ENCODE peak calls at places on chromosomes 13 and 19, in four cellular contexts. Y is K562, N is HepG2, A is GM12878. H is an unnamed sample.

GRCh38 chr13:27125357-27126282 is 46.0 kb downstream of the USP12 start:
- DNase-seq in Y (peak; percentile 67), N (peak; percentile 33), A (no peak), H (no peak)

GRCh38 chr19:53908933-53909415 is at the start of gene CACNG7:
- DNase-seq in Y (no peak), N (no peak), A (no peak), H (peak; percentile 43)

GRCh38 chr19:13831560-13832056 is 36.4 kb downstream of the ZSWIM4 start:
- DNase-seq in Y (no peak), N (no peak), A (no peak), H (peak; percentile 45)

GRCh38 chr19:46209051-46209450 is 20.5 kb upstream of the IGFL1 start:
- DNase-seq in Y (no peak), N (no peak), A (no peak), H (no peak)

GRCh38 chr19:50465986-50466771 is 10.1 kb upstream of the EMC10 start:
- DNase-seq in Y (peak; percentile 82), N (peak; percentile 34), A (no peak), H (peak; percentile 64)

GRCh38 chr13:20174656-20175405 is 14.0 kb upstream of the GJA3 start:
- DNase-seq in Y (peak; percentile 20), N (peak; percentile 26), A (peak; percentile 43), H (peak; percentile 84)

GRCh38 chr13:22061371-22061805 is 390.5 kb downstream of the FGF9 start:
- DNase-seq in Y (no peak), N (no peak), A (peak; percentile 51), H (no peak)

GRCh38 chr19:18023596-18024212 is 15.7 kb downstream of the ARRDC2 start:
- DNase-seq in Y (no peak), N (no peak), A (no peak), H (no peak)

GRCh38 chr13:79404985-79405384 is 1.1 kb downstream of the RBM26 start:
- DNase-seq in Y (peak; percentile 11), N (no peak), A (no peak), H (no peak)

GRCh38 chr13:20814224-20814910 is 40.6 kb upstream of the EEF1AKMT1 start:
- DNase-seq in Y (no peak), N (no peak), A (no peak), H (peak; percentile 18)

GRCh38 chr19:46250057-46250456 is 20.5 kb downstream of the IGFL1 start:
- DNase-seq in Y (no peak), N (no peak), A (no peak), H (no peak)

GRCh38 chr13:21079206-21079605 is 17.8 kb upstream of the LATS2 start:
- DNase-seq in Y (no peak), N (no peak), A (no peak), H (no peak)

GRCh38 chr19:1074512-1075283 is 7.7 kb downstream of the ARHGAP45 start:
- DNase-seq in Y (peak; percentile 97), N (no peak), A (no peak), H (peak; percentile 74)

GRCh38 chr19:1076046-1076386 is 9.0 kb downstream of the ARHGAP45 start:
- DNase-seq in Y (no peak), N (no peak), A (no peak), H (no peak)

GRCh38 chr19:1073956-1074511 is 7.1 kb downstream of the ARHGAP45 start:
- DNase-seq in Y (no peak), N (no peak), A (no peak), H (no peak)

GRCh38 chr19:1079566-1080111 is 12.7 kb downstream of the ARHGAP45 start:
- DNase-seq in Y (no peak), N (no peak), A (no peak), H (no peak)

DNA sequence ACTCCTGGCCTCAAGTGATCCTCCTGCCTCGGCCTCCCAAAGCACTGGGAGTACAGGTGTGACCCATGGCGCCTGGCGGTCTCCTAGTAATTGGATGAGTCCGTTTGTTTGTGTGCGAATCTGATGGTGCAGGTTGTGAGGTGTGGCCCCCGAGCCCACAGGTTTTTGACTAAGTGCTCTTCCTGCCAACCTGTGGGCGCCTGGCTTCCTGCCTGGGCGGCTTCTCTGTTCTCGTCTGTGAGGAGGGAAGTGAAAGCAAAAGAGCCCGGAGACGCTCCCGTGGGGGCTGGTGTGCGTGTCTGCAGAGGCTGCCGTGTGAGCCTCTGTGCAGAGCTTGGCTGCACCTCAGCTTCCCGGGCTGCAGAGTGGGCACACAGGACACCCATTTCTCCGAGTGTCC is 10.0 kb downstream of the ARHGAP45 start:
- DNase-seq in Y (no peak), N (no peak), A (peak; percentile 85), H (no peak)
- TF ChIP-seq CHD4 in Y (no peak), N (no peak), A (peak; percentile 47), H (no peak)

GRCh38 chr19:45150180-45150579 is 10.6 kb downstream of the NKPD1 start:
- DNase-seq in Y (no peak), N (no peak), A (no peak), H (no peak)
- TF ChIP-seq CHD4 in Y (no peak), N (no peak), A (no peak), H (no peak)

DNA sequence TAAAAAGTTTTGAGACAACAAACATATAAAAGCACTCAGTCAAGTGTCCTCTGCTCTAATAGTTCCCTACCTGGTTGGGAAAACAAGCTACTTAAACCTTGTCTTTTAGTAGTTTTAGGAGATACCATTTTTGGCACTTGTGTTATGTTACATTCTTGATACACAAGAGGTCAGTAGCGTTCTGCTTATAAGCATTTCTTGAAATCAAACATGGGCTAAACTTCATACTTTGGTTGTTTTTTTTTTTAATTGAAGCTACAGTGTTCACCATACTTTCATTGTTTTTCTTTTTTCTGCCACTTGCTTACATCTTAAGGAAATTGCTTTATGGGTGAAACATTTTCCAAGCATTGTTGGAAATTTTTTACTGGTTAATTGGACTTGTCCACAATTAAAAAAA is 12.9 kb downstream of the NHLRC3 start:
- DNase-seq in Y (no peak), N (peak; percentile 13), A (no peak), H (peak; percentile 42)
- TF ChIP-seq CHD4 in Y (no peak), N (no peak), A (no peak), H (no peak)

DNA sequence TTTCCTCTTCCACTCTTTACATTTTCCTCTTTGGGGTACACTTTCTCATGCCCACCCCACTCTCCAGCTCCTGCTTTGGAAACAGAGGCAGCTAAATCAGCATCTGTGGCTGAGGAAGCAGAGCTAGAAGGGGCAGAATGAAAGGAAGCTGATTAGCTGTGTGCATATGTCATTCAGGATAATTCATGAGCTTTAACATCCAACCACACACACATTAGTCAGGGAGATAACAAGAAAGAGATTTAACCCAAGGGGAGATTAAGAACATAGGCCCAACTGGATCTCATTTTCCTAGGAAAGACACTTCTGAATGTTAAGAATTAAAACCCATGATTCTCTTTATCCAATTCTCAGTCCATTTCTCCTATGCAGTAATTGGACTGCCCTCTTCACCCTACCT is 405.5 kb downstream of the TBC1D4 start:
- DNase-seq in Y (no peak), N (no peak), A (no peak), H (no peak)
- TF ChIP-seq CHD4 in Y (no peak), N (no peak), A (no peak), H (no peak)

GRCh38 chr13:100633461-100633860 is 41.1 kb downstream of the TMTC4 start:
- DNase-seq in Y (no peak), N (peak; percentile 6), A (no peak), H (peak; percentile 56)

GRCh38 chr13:100636004-100636403 is 38.6 kb downstream of the TMTC4 start:
- DNase-seq in Y (no peak), N (no peak), A (no peak), H (no peak)

GRCh38 chr13:100634686-100635085 is 39.9 kb downstream of the TMTC4 start:
- DNase-seq in Y (no peak), N (no peak), A (no peak), H (no peak)

GRCh38 chr13:100637380-100637779 is 37.2 kb downstream of the TMTC4 start:
- DNase-seq in Y (no peak), N (no peak), A (no peak), H (no peak)

DNA sequence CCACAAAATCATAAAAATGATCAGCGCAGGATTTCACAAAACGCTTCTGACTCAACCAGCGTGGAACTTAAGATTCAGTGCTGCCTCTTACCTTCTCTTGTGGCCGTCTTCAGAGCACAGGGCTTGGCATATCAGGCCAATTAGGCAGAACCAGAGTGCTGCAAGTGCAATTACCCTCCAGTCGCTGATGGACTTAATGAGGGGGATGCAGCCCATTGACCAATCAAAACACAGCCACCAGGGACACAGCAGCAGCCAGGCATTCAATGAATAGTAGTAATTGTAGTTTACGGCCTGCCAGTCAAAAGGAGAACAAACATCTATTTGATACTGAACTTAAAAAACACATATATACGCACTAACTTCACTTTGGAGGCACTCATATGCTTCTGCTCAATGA is 38.2 kb downstream of the TMTC4 start:
- DNase-seq in Y (no peak), N (no peak), A (no peak), H (no peak)
- TF ChIP-seq CHD4 in Y (no peak), N (no peak), A (no peak), H (no peak)

GRCh38 chr13:108919036-108919907 is 289.9 kb downstream of the MYO16 start:
- DNase-seq in Y (no peak), N (no peak), A (no peak), H (peak; percentile 88)
- TF ChIP-seq CHD4 in Y (no peak), N (no peak), A (no peak), H (no peak)

GRCh38 chr13:30108216-30108912 is 199.0 kb downstream of the KATNAL1 start:
- DNase-seq in Y (no peak), N (no peak), A (no peak), H (no peak)

GRCh38 chr13:30107536-30108136 is 199.7 kb downstream of the KATNAL1 start:
- DNase-seq in Y (no peak), N (no peak), A (no peak), H (peak; percentile 8)

GRCh38 chr13:30107126-30107525 is 200.2 kb downstream of the KATNAL1 start:
- DNase-seq in Y (no peak), N (no peak), A (no peak), H (no peak)

GRCh38 chr13:30103161-30103858 is 204.0 kb downstream of the KATNAL1 start:
- DNase-seq in Y (no peak), N (no peak), A (no peak), H (no peak)

DNA sequence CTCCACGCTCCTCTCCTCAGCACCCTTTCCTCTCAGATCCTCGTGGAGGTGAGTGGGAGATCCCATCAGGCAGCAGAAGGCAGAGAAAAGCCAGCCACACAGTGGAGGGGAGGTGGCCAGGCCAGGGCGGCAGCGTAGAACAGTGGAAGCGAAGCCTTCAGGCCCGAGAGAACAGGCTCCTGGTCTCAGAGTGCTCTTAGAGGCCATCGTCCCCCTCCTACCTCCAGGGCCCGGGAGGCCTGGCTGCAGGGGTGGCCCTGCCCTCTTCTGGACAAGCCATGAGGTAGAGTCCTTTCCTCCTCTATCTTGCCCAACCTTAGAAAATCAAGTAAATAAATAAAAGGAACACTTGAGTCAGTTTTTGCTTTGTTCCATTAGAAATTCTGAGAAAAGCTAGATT is 202.0 kb downstream of the KATNAL1 start:
- DNase-seq in Y (no peak), N (no peak), A (no peak), H (no peak)
- TF ChIP-seq CHD4 in Y (no peak), N (no peak), A (no peak), H (no peak)

H was measured in A549.